ENCODE peak calls at places on chromosome 1, in nine cellular contexts. X is GM23338; J is NT2/D1; M is iPS DF 6.9; F is lower lobe of right lung; V is HEK293T; Z is activated CD4-positive, alpha-beta T cell treated with anti-CD3 and anti-CD28 coated beads, Interleukin-2, amount 50 U/mL, for 1 hour; T is T-helper 1 cell; S is EL. R is an unnamed sample.

GRCh38 chr1:170560681-170561285 is 28.8 kb downstream of the GORAB start:
- DNase-seq in X (no peak), M (no peak), F (no peak), V (no peak), J (no peak), S (no peak), T (no peak), Z (no peak), R (no peak)

GRCh38 chr1:61692155-61692783 is 32.7 kb downstream of the TM2D1 start:
- DNase-seq in M (no peak), S (peak; percentile 79), F (no peak), J (no peak), T (no peak), V (no peak), Z (no peak), X (no peak), R (no peak)

GRCh38 chr1:201023517-201023902 is at the start of gene KIF21B:
- DNase-seq in S (peak; percentile 71), J (peak; percentile 72), V (peak; percentile 98), Z (peak; percentile 90), T (peak; percentile 90), M (no peak), X (peak; percentile 96), F (peak; percentile 89), R (peak; percentile 89)

GRCh38 chr1:209772116-209772515 is 12.2 kb downstream of the C1orf74 start:
- DNase-seq in M (no peak), S (peak; percentile 7), F (no peak), Z (no peak), J (no peak), V (no peak), T (no peak), X (no peak), R (no peak)

GRCh38 chr1:240611228-240611618 is 732 bp downstream of the GREM2 start:
- DNase-seq in X (peak; percentile 10), V (no peak), Z (no peak), M (no peak), T (no peak), S (no peak), F (no peak), J (no peak), R (no peak)

GRCh38 chr1:150621497-150622113 is 7.8 kb downstream of the ENSA start:
- DNase-seq in V (peak; percentile 54), X (peak; percentile 76), F (no peak), Z (peak; percentile 65), J (no peak), M (no peak), S (peak; percentile 48), T (peak; percentile 68), R (peak; percentile 22)

GRCh38 chr1:3154081-3154795 is 85.2 kb downstream of the PRDM16 start:
- DNase-seq in F (no peak), S (no peak), V (no peak), Z (no peak), M (no peak), T (no peak), J (no peak), X (no peak), R (no peak)

GRCh38 chr1:182841368-182841988 is 2.3 kb downstream of the DHX9 start:
- DNase-seq in J (no peak), S (peak; percentile 43), M (no peak), Z (no peak), X (no peak), T (peak; percentile 16), F (no peak), V (no peak), R (no peak)

GRCh38 chr1:153355445-153356071 is 2.1 kb upstream of the S100A9 start:
- DNase-seq in X (peak; percentile 90), V (peak; percentile 79), Z (peak; percentile 13), S (peak; percentile 56), M (peak; percentile 60), T (peak; percentile 58), J (peak; percentile 89), F (peak; percentile 90), R (no peak)

GRCh38 chr1:185396126-185396525 is 79.1 kb upstream of the IVNS1ABP start:
- DNase-seq in T (no peak), M (no peak), Z (no peak), F (no peak), V (no peak), S (peak; percentile 20), X (no peak), J (no peak), R (no peak)

GRCh38 chr1:116820362-116820761 is 66.1 kb downstream of the CD2 start:
- DNase-seq in T (no peak), S (peak; percentile 88), J (no peak), X (no peak), F (no peak), V (no peak), M (no peak), Z (no peak), R (no peak)

R was measured in stimulated activated naive CD4-positive, alpha-beta T cell.